ENCODE peak calls at places on chromosomes 5 and 9, in six cellular contexts. One of them, this sample, is unnamed.

GRCh38 chr9:125233678-125234077 is 7.5 kb downstream of the HSPA5 start:
- DNase-seq in GM12878: no peak
- DNase-seq in H1: no peak
- DNase-seq in HepG2: no peak
- DNase-seq in HCT116: no peak
- DNase-seq in K562: peak; percentile 21
- DNase-seq in this sample: peak; percentile 77

GRCh38 chr5:62306494-62307363 is 723 bp downstream of the KIF2A start:
- DNase-seq in K562: peak; percentile 65
- DNase-seq in H1: no peak
- DNase-seq in HepG2: no peak
- DNase-seq in HCT116: no peak
- DNase-seq in GM12878: no peak
- DNase-seq in this sample: peak; percentile 41

GRCh38 chr5:68544656-68545565 is 329.4 kb downstream of the PIK3R1 start:
- DNase-seq in HepG2: no peak
- DNase-seq in H1: no peak
- DNase-seq in K562: peak; percentile 11
- DNase-seq in GM12878: no peak
- DNase-seq in HCT116: no peak
- DNase-seq in this sample: no peak

GRCh38 chr5:20286512-20286911 is 298.5 kb upstream of the CDH18 start:
- DNase-seq in GM12878: no peak
- DNase-seq in HCT116: no peak
- DNase-seq in H1: no peak
- DNase-seq in K562: no peak
- DNase-seq in HepG2: no peak
- DNase-seq in this sample: no peak

GRCh38 chr9:17291766-17292165 is 156.9 kb downstream of the CNTLN start:
- DNase-seq in H1: no peak
- DNase-seq in HCT116: no peak
- DNase-seq in K562: no peak
- DNase-seq in GM12878: no peak
- DNase-seq in HepG2: no peak
- DNase-seq in this sample: no peak

GRCh38 chr9:113564804-113565237 is 101.3 kb downstream of the RGS3 start:
- DNase-seq in HCT116: no peak
- DNase-seq in GM12878: no peak
- DNase-seq in H1: peak; percentile 68
- DNase-seq in K562: no peak
- DNase-seq in HepG2: no peak
- DNase-seq in this sample: no peak

GRCh38 chr5:179403426-179404147 is 58.3 kb upstream of the ADAMTS2 start:
- DNase-seq in K562: no peak
- DNase-seq in GM12878: no peak
- DNase-seq in H1: peak; percentile 14
- DNase-seq in HCT116: no peak
- DNase-seq in HepG2: no peak
- DNase-seq in this sample: no peak

GRCh38 chr5:149493316-149493715 is 57.9 kb downstream of the CSNK1A1 start:
- DNase-seq in HCT116: no peak
- DNase-seq in GM12878: no peak
- DNase-seq in HepG2: no peak
- DNase-seq in H1: no peak
- DNase-seq in K562: no peak
- DNase-seq in this sample: no peak

GRCh38 chr5:94031631-94032030 is 290.2 kb upstream of the POU5F2 start:
- DNase-seq in K562: no peak
- DNase-seq in HCT116: no peak
- DNase-seq in GM12878: no peak
- DNase-seq in H1: no peak
- DNase-seq in HepG2: no peak
- DNase-seq in this sample: no peak

GRCh38 chr5:87076931-87077330 is 190.8 kb upstream of the RASA1 start:
- DNase-seq in HCT116: no peak
- DNase-seq in K562: no peak
- DNase-seq in GM12878: no peak
- DNase-seq in H1: no peak
- DNase-seq in HepG2: no peak
- DNase-seq in this sample: no peak

GRCh38 chr9:109497193-109498165 is 628 bp downstream of the PTPN3 start:
- DNase-seq in HCT116: no peak
- DNase-seq in GM12878: no peak
- DNase-seq in K562: no peak
- DNase-seq in HepG2: no peak
- DNase-seq in H1: no peak
- DNase-seq in this sample: no peak

GRCh38 chr9:114033397-114034103 is 44.5 kb downstream of the AMBP start:
- DNase-seq in K562: peak; percentile 27
- DNase-seq in H1: peak; percentile 82
- DNase-seq in HepG2: peak; percentile 13
- DNase-seq in HCT116: no peak
- DNase-seq in GM12878: no peak
- DNase-seq in this sample: peak; percentile 19

GRCh38 chr9:87592554-87593394 is 95.1 kb downstream of the DAPK1 start:
- DNase-seq in HCT116: no peak
- DNase-seq in HepG2: no peak
- DNase-seq in K562: peak; percentile 84
- DNase-seq in GM12878: no peak
- DNase-seq in H1: no peak
- DNase-seq in this sample: no peak

GRCh38 chr5:109455598-109456096 is 45.9 kb upstream of the PJA2 start:
- DNase-seq in HCT116: peak; percentile 31
- DNase-seq in GM12878: peak; percentile 45
- DNase-seq in K562: peak; percentile 43
- DNase-seq in H1: no peak
- DNase-seq in HepG2: peak; percentile 11
- DNase-seq in this sample: peak; percentile 98

GRCh38 chr5:7329712-7330111 is 66.2 kb upstream of the ADCY2 start:
- DNase-seq in H1: no peak
- DNase-seq in K562: no peak
- DNase-seq in HepG2: no peak
- DNase-seq in HCT116: no peak
- DNase-seq in GM12878: no peak
- DNase-seq in this sample: no peak

GRCh38 chr5:64811050-64811640 is 42.4 kb downstream of the CWC27 start:
- DNase-seq in K562: peak; percentile 56
- DNase-seq in HepG2: peak; percentile 57
- DNase-seq in HCT116: peak; percentile 37
- DNase-seq in GM12878: peak; percentile 5
- DNase-seq in H1: no peak
- DNase-seq in this sample: peak; percentile 65

GRCh38 chr5:108884736-108885135 is 137.0 kb downstream of the FER start:
- DNase-seq in HepG2: no peak
- DNase-seq in K562: no peak
- DNase-seq in H1: no peak
- DNase-seq in HCT116: no peak
- DNase-seq in GM12878: no peak
- DNase-seq in this sample: peak; percentile 96

GRCh38 chr9:93974151-93974550 is 19.0 kb upstream of the BARX1 start:
- DNase-seq in HCT116: no peak
- DNase-seq in H1: no peak
- DNase-seq in HepG2: no peak
- DNase-seq in GM12878: no peak
- DNase-seq in K562: no peak
- DNase-seq in this sample: no peak

GRCh38 chr9:79013715-79014610 is 557.8 kb upstream of the TLE4 start:
- DNase-seq in H1: no peak
- DNase-seq in GM12878: no peak
- DNase-seq in HepG2: no peak
- DNase-seq in HCT116: no peak
- DNase-seq in K562: no peak
- DNase-seq in this sample: peak; percentile 77

GRCh38 chr9:97737429-97737828 is 40.3 kb upstream of the XPA start:
- DNase-seq in HepG2: peak; percentile 22
- DNase-seq in H1: peak; percentile 55
- DNase-seq in GM12878: no peak
- DNase-seq in HCT116: peak; percentile 15
- DNase-seq in K562: peak; percentile 54
- DNase-seq in this sample: no peak

GRCh38 chr5:61401726-61402125 is 69.7 kb downstream of the ZSWIM6 start:
- DNase-seq in H1: no peak
- DNase-seq in K562: peak; percentile 32
- DNase-seq in HCT116: no peak
- DNase-seq in HepG2: no peak
- DNase-seq in GM12878: no peak
- DNase-seq in this sample: peak; percentile 64

GRCh38 chr9:117413346-117414219 is 1.3 kb downstream of the ASTN2 start:
- DNase-seq in GM12878: no peak
- DNase-seq in HCT116: no peak
- DNase-seq in H1: peak; percentile 74
- DNase-seq in HepG2: no peak
- DNase-seq in K562: no peak
- DNase-seq in this sample: no peak

GRCh38 chr9:137303031-137303892 is 1.2 kb upstream of the NRARP start:
- DNase-seq in HepG2: no peak
- DNase-seq in K562: no peak
- DNase-seq in H1: peak; percentile 66
- DNase-seq in HCT116: no peak
- DNase-seq in GM12878: no peak
- DNase-seq in this sample: no peak

GRCh38 chr5:72645447-72645846 is 138.2 kb upstream of the ZNF366 start:
- DNase-seq in H1: no peak
- DNase-seq in GM12878: no peak
- DNase-seq in HCT116: no peak
- DNase-seq in K562: no peak
- DNase-seq in HepG2: no peak
- DNase-seq in this sample: no peak

GRCh38 chr5:36606437-36607113 is at the start of gene SLC1A3:
- DNase-seq in GM12878: peak; percentile 28
- DNase-seq in HCT116: peak; percentile 74
- DNase-seq in K562: peak; percentile 10
- DNase-seq in H1: peak; percentile 71
- DNase-seq in HepG2: no peak
- DNase-seq in this sample: peak; percentile 75

DNA sequence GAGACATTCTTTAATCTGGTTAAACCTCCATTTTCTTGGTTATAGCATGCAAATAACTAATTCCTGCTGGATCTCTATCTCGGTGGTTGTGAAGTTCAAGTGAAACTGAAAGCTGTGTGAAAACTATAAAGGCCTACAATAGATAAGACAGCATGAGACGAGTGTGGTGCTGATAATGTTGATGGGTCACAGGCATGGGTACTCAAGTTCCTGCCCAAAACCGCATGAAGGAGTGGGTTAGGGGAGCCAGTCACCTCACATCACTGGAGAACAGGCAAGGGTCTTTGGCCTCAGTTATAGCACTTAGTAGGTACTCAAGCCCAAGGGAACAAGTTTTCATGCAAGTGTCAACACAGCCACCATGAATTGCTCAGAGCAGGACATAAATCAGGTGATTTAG is 16.7 kb downstream of the HMHB1 start:
- DNase-seq in H1: no peak
- DNase-seq in HCT116: no peak
- DNase-seq in K562: no peak
- DNase-seq in GM12878: no peak
- DNase-seq in HepG2: no peak
- DNase-seq in this sample: no peak
- H2AFZ ChIP-seq in H1: peak overlapping the region; percentile 2
- H2AFZ ChIP-seq in HCT116: no peak overlapping the region
- H2AFZ ChIP-seq in K562: no peak overlapping the region
- H2AFZ ChIP-seq in GM12878: peak overlapping the region; percentile 25
- H2AFZ ChIP-seq in HepG2: no peak overlapping the region
- H2AFZ ChIP-seq in this sample: no peak overlapping the region

GRCh38 chr5:132828846-132829494 is 1.5 kb downstream of the SHROOM1 start:
- DNase-seq in HCT116: no peak
- DNase-seq in H1: no peak
- DNase-seq in HepG2: no peak
- DNase-seq in K562: no peak
- DNase-seq in GM12878: no peak
- DNase-seq in this sample: peak; percentile 21

GRCh38 chr5:132830436-132831094 is at the start of gene SHROOM1:
- DNase-seq in H1: peak; percentile 83
- DNase-seq in K562: peak; percentile 91
- DNase-seq in HCT116: peak; percentile 44
- DNase-seq in GM12878: no peak
- DNase-seq in HepG2: peak; percentile 66
- DNase-seq in this sample: peak; percentile 33

GRCh38 chr5:132831095-132831860 is 831 bp upstream of the SHROOM1 start:
- DNase-seq in GM12878: no peak
- DNase-seq in H1: no peak
- DNase-seq in HCT116: no peak
- DNase-seq in HepG2: no peak
- DNase-seq in K562: no peak
- DNase-seq in this sample: no peak

GRCh38 chr5:132827943-132828673 is 2.3 kb downstream of the SHROOM1 start:
- DNase-seq in H1: no peak
- DNase-seq in K562: no peak
- DNase-seq in HCT116: no peak
- DNase-seq in GM12878: no peak
- DNase-seq in HepG2: no peak
- DNase-seq in this sample: no peak

GRCh38 chr5:132829742-132830435 is 558 bp downstream of the SHROOM1 start:
- DNase-seq in GM12878: no peak
- DNase-seq in H1: peak; percentile 82
- DNase-seq in HCT116: peak; percentile 38
- DNase-seq in K562: peak; percentile 86
- DNase-seq in HepG2: peak; percentile 56
- DNase-seq in this sample: peak; percentile 75
- TF ChIP-seq POLR2A in GM12878: peak; percentile 67
- TF ChIP-seq POLR2A in H1: peak; percentile 23
- TF ChIP-seq POLR2A in HCT116: no peak
- TF ChIP-seq POLR2A in K562: no peak
- TF ChIP-seq POLR2A in HepG2: peak; percentile 47
- TF ChIP-seq POLR2A in this sample: peak; percentile 28

DNA sequence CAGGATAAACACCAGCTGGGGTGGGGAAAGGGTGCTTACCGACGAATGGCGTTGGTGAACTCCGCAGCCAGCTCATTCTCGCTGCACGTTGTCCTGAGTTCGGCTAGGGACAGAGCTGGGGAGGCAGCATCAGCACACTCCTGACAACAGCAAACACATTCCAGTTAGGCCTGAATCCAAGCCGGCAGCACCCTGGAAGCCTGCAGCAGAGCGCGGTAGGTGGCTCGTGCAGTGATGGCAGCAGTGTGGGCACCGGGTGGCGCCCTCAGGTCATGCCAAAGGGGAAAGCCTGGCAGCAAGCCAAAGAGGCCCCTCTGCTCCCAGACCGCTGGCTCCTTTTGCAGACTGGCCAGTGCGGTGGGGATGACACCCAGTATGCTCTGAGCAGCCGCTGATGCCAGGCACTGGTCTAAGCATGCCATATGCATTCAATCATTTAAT is 66.9 kb downstream of the DCP2 start:
- DNase-seq in HepG2: peak; percentile 7
- DNase-seq in HCT116: no peak
- DNase-seq in GM12878: no peak
- DNase-seq in K562: peak; percentile 50
- DNase-seq in H1: peak; percentile 79
- DNase-seq in this sample: peak; percentile 17
- TF ChIP-seq MAX in HepG2: no peak
- TF ChIP-seq MAX in HCT116: no peak
- TF ChIP-seq MAX in GM12878: no peak
- TF ChIP-seq MAX in K562: no peak
- TF ChIP-seq MAX in H1: no peak
- TF ChIP-seq MAX in this sample: no peak

DNA sequence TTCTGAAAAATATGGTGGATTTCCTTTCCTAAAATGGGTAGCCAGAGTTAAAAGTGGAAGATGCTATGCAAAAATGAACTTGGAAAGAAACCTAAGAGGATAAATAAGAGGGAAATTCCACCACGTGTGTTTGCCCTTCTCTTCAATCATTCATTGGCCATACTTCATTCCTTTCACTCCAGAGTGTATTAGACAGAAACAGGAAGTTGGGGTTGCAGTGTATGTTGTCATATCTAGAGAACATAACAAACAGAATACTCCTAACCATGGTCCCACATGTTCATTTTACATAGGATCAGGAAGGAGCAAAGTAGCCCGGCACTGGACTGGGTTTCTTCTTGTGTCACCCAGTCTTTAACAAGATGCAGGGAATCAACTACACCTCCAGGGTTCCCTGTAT is 7.6 kb upstream of the GPBP1 start:
- DNase-seq in K562: peak; percentile 18
- DNase-seq in HepG2: no peak
- DNase-seq in HCT116: no peak
- DNase-seq in H1: no peak
- DNase-seq in GM12878: no peak
- DNase-seq in this sample: no peak
- H2AFZ ChIP-seq in K562: peak overlapping the region; percentile 72
- H2AFZ ChIP-seq in HepG2: no peak overlapping the region
- H2AFZ ChIP-seq in HCT116: peak overlapping the region; percentile 44
- H2AFZ ChIP-seq in H1: no peak overlapping the region
- H2AFZ ChIP-seq in GM12878: peak overlapping the region; percentile 4
- H2AFZ ChIP-seq in this sample: no peak overlapping the region